ENCODE peak calls at places on chromosomes 1 and 21, in six cellular contexts. E is M059J; H is GF-D8; V is stimulated activated effector memory CD8-positive, alpha-beta T cell treated with anti-CD3 and anti-CD28 coated beads, Interleukin-12 subunit alpha, Interleukin-12 subunit beta, amount 100 ng/mL, for 72 hours; D is stimulated activated CD4-positive, alpha-beta T cell treated with anti-CD3 and anti-CD28 coated beads, Interleukin-4, amount 100 ng/mL, for 48 hours; I is mucosa of descending colon. O is an unnamed sample.

GRCh38 chr1:184753608-184754478 is 815 bp downstream of the EDEM3 start:
- DNase-seq in H (peak; percentile 63), V (peak; percentile 43), I (peak; percentile 50), E (peak; percentile 30), D (no peak), O (peak; percentile 20)

GRCh38 chr21:42525676-42526378 is 12.2 kb downstream of the SLC37A1 start:
- DNase-seq in V (no peak), I (no peak), H (no peak), E (no peak), D (no peak), O (no peak)

GRCh38 chr1:204528241-204528640 is 12.0 kb downstream of the MDM4 start:
- DNase-seq in E (no peak), D (no peak), V (no peak), I (no peak), H (no peak), O (no peak)

GRCh38 chr1:1014896-1015681 is 1.8 kb downstream of the ISG15 start:
- DNase-seq in V (no peak), I (no peak), E (peak; percentile 55), D (no peak), H (no peak), O (no peak)

GRCh38 chr1:151024540-151025146 is 11.7 kb upstream of the BNIPL start:
- DNase-seq in D (peak; percentile 79), V (peak; percentile 72), E (peak; percentile 60), I (peak; percentile 92), H (peak; percentile 45), O (peak; percentile 61)

GRCh38 chr1:92882817-92883216 is 51.0 kb downstream of the RPL5 start:
- DNase-seq in H (no peak), D (no peak), I (peak; percentile 31), E (peak; percentile 67), V (peak; percentile 6), O (peak; percentile 76)

GRCh38 chr1:11364170-11364569 is 91.2 kb downstream of the UBIAD1 start:
- DNase-seq in I (peak; percentile 9), V (no peak), E (no peak), D (no peak), H (no peak), O (no peak)

GRCh38 chr1:167517535-167518330 is 596 bp downstream of the CD247 start:
- DNase-seq in D (peak; percentile 84), E (peak; percentile 87), I (no peak), V (peak; percentile 83), H (no peak), O (peak; percentile 89)

O was measured in RPMI7951.